ENCODE peak calls at places on chromosomes 16 and 17, in eight cellular contexts. F is HTR-8/SVneo; T is HT1080; Y is NCI-H2171 treated with DMSO at 0.1 percent for 48 hours; R is AG04449; L is stimulated activated effector memory CD8-positive, alpha-beta T cell treated with anti-CD3 and anti-CD28 coated beads, Interleukin-12 subunit alpha, Interleukin-12 subunit beta, amount 100 ng/mL, for 72 hours; U is stimulated activated CD8-positive, alpha-beta memory T cell treated with anti-CD3 and anti-CD28 coated beads, Interleukin-2, amount 100 ng/mL, for 1 hour; A is stromal cell of bone marrow. D is an unnamed sample.

GRCh38 chr17:7327056-7327455 is 2.1 kb downstream of the NEURL4 start:
- DNase-seq in F (no peak), T (no peak), Y (no peak), R (no peak), L (no peak), U (no peak), A (no peak), D (no peak)

GRCh38 chr17:74605361-74605760 is 13.3 kb upstream of the CD300LD start:
- DNase-seq in F (peak; percentile 75), T (peak; percentile 51), Y (no peak), R (peak; percentile 17), L (no peak), U (no peak), A (peak; percentile 75), D (peak; percentile 46)

GRCh38 chr17:31672161-31672819 is 186.8 kb downstream of the COPRS start:
- DNase-seq in F (no peak), T (no peak), Y (peak; percentile 47), R (no peak), L (no peak), U (no peak), A (no peak), D (no peak)

GRCh38 chr16:22890976-22891375 is 77.0 kb downstream of the HS3ST2 start:
- DNase-seq in F (no peak), T (no peak), Y (peak; percentile 26), R (no peak), L (no peak), U (no peak), A (no peak), D (no peak)

GRCh38 chr17:65360961-65361552 is 200.4 kb downstream of the AXIN2 start:
- DNase-seq in F (no peak), T (no peak), Y (no peak), R (no peak), L (no peak), U (no peak), A (no peak), D (no peak)

GRCh38 chr16:81004646-81005353 is 1.9 kb downstream of the CMC2 start:
- DNase-seq in F (peak; percentile 28), T (peak; percentile 41), Y (peak; percentile 50), R (no peak), L (no peak), U (no peak), A (peak; percentile 53), D (no peak)

GRCh38 chr17:28747801-28748750 is 4.3 kb downstream of the TRAF4 start:
- DNase-seq in F (no peak), T (no peak), Y (no peak), R (no peak), L (no peak), U (no peak), A (no peak), D (no peak)

GRCh38 chr17:14359251-14359939 is 58.5 kb downstream of the HS3ST3B1 start:
- DNase-seq in F (no peak), T (no peak), Y (no peak), R (no peak), L (peak; percentile 49), U (no peak), A (no peak), D (no peak)

GRCh38 chr17:16989953-16990860 is 18.3 kb upstream of the TNFRSF13B start:
- DNase-seq in F (no peak), T (peak; percentile 38), Y (peak; percentile 16), R (no peak), L (no peak), U (no peak), A (no peak), D (peak; percentile 42)

D was measured in GM04503.